ENCODE peak calls at places on chromosomes 2 and 18, in five cellular contexts. U is spleen; L is H1; Y is naive thymus-derived CD4-positive, alpha-beta T cell; X is keratinocyte. I is an unnamed sample. For H3K4me1 and H3K36me3, the result is how much of the 10 kb centered on the place peaks cover.

GRCh38 chr2:153487482-153487881 is 8.9 kb upstream of the RPRM start:
- DNase-seq in U (no peak), L (no peak), Y (no peak), X (no peak), I (no peak)

GRCh38 chr18:37563810-37564511 is 1.6 kb downstream of the CELF4 start:
- DNase-seq in U (peak), L (no peak), Y (no peak), X (no peak), I (no peak)

GRCh38 chr18:24212939-24213338 is 74.1 kb downstream of the CABYR start:
- DNase-seq in U (no peak), L (no peak), Y (no peak), X (peak), I (no peak)

GRCh38 chr2:227322530-227323190 is 2.4 kb upstream of the MFF start:
- DNase-seq in U (no peak), L (no peak), Y (no peak), X (no peak), I (no peak)

GRCh38 chr2:95539290-95539689 is 52.5 kb upstream of the TRIM43 start:
- DNase-seq in U (no peak), L (no peak), Y (no peak), X (no peak), I (no peak)

GRCh38 chr2:231597014-231597611 is 4.4 kb downstream of the TEX44 start:
- DNase-seq in U (no peak), L (no peak), Y (no peak), X (no peak), I (peak)

GRCh38 chr18:13611616-13612110 is 114.7 kb downstream of the FAM210A start:
- DNase-seq in U (peak), L (no peak), Y (no peak), X (no peak), I (peak)

GRCh38 chr2:140759431-140760156 is 1371.2 kb downstream of the LRP1B start:
- DNase-seq in U (no peak), L (no peak), Y (no peak), X (no peak), I (no peak)

GRCh38 chr18:35635171-35635570 is 53.6 kb downstream of the GALNT1 start:
- DNase-seq in U (no peak), L (no peak), Y (no peak), X (peak), I (no peak)

GRCh38 chr2:72924353-72925240 is 7.3 kb downstream of the EMX1 start:
- DNase-seq in U (peak), L (no peak), Y (no peak), X (no peak), I (no peak)

GRCh38 chr2:69200107-69200520 is 186.9 kb downstream of the GFPT1 start:
- DNase-seq in U (no peak), L (no peak), Y (no peak), X (no peak), I (peak)

GRCh38 chr2:55232863-55233657 is 572 bp downstream of the RPS27A start:
- DNase-seq in U (peak), L (no peak), Y (peak), X (no peak), I (peak)

GRCh38 chr2:3311601-3312000 is 66.0 kb downstream of the EIPR1 start:
- DNase-seq in U (peak), L (no peak), Y (no peak), X (no peak), I (no peak)

GRCh38 chr2:208565690-208566421 is 159.3 kb downstream of the PTH2R start:
- DNase-seq in U (no peak), L (no peak), Y (no peak), X (no peak), I (no peak)

GRCh38 chr2:168118733-168119518 is 128.5 kb downstream of the STK39 start:
- DNase-seq in U (no peak), L (no peak), Y (no peak), X (no peak), I (peak)

GRCh38 chr2:191189112-191189635 is 38.4 kb upstream of the STAT4 start:
- DNase-seq in U (no peak), L (no peak), Y (no peak), X (no peak), I (no peak)

GRCh38 chr2:133568172-133568571 is at the start of gene NCKAP5:
- DNase-seq in U (no peak), L (no peak), Y (no peak), X (no peak), I (peak)

GRCh38 chr2:173151671-173152398 is 76.2 kb downstream of the MAP3K20 start:
- DNase-seq in U (no peak), L (no peak), Y (no peak), X (peak), I (no peak)

GRCh38 chr2:73232471-73233153 is 427 bp downstream of the PRADC1 start:
- DNase-seq in U (no peak), L (no peak), Y (no peak), X (no peak), I (peak)

GRCh38 chr18:7946724-7947377 is 379.7 kb downstream of the PTPRM start:
- DNase-seq in U (no peak), L (no peak), Y (no peak), X (no peak), I (peak)

GRCh38 chr2:229818230-229818629 is 103.6 kb downstream of the TRIP12 start:
- DNase-seq in U (no peak), L (no peak), Y (no peak), X (no peak), I (no peak)

GRCh38 chr2:204491528-204491927 is 53.7 kb upstream of the PARD3B start:
- DNase-seq in U (no peak), L (no peak), Y (no peak), X (peak), I (no peak)

GRCh38 chr18:63445067-63445466 is 22.8 kb upstream of the VPS4B start:
- DNase-seq in U (no peak), L (no peak), Y (no peak), X (no peak), I (no peak)

GRCh38 chr2:64904405-64905329 is 84.5 kb upstream of the SLC1A4 start:
- DNase-seq in U (no peak), L (no peak), Y (no peak), X (no peak), I (no peak)

GRCh38 chr2:123366438-123366837 is 658.6 kb upstream of the CNTNAP5 start:
- DNase-seq in U (no peak), L (no peak), Y (no peak), X (no peak), I (no peak)

GRCh38 chr2:121286506-121286905 is 1.5 kb upstream of the TFCP2L1 start:
- DNase-seq in U (no peak), L (no peak), Y (no peak), X (no peak), I (no peak)

DNA sequence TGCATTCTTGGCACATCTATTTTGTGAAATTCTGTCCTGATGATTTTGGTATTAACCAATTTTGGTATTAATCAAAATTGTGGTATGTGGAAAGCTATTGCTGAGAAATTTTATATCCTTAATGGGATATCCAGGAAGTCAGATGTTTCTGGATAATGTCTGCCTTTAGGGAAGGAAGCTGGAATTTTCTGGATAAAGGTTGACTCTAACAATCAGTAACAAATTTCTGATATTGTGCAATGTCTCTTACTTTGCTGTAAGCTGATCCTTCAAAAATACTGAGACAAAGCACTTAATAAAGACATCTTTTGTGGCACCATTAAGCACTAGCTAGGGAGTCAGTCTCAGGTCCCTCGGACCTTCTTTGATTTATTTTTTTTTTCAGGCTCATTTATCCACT is 100.8 kb upstream of the UGP2 start:
- DNase-seq in U (no peak), L (no peak), Y (no peak), X (no peak), I (no peak)
- H3K4me1 ChIP-seq in U (under half), L (under half), Y (under half), X (under half), I (under half)

GRCh38 chr2:74953796-74954499 is 4.5 kb upstream of the POLE4 start:
- DNase-seq in U (no peak), L (no peak), Y (no peak), X (no peak), I (no peak)

GRCh38 chr2:74957886-74958276 is 562 bp upstream of the POLE4 start:
- DNase-seq in U (no peak), L (no peak), Y (no peak), X (no peak), I (no peak)

GRCh38 chr2:74954500-74954874 is 4.0 kb upstream of the POLE4 start:
- DNase-seq in U (no peak), L (no peak), Y (no peak), X (no peak), I (no peak)

GRCh38 chr2:74958277-74959105 is at the start of gene POLE4:
- DNase-seq in U (peak), L (peak), Y (peak), X (peak), I (peak)

DNA sequence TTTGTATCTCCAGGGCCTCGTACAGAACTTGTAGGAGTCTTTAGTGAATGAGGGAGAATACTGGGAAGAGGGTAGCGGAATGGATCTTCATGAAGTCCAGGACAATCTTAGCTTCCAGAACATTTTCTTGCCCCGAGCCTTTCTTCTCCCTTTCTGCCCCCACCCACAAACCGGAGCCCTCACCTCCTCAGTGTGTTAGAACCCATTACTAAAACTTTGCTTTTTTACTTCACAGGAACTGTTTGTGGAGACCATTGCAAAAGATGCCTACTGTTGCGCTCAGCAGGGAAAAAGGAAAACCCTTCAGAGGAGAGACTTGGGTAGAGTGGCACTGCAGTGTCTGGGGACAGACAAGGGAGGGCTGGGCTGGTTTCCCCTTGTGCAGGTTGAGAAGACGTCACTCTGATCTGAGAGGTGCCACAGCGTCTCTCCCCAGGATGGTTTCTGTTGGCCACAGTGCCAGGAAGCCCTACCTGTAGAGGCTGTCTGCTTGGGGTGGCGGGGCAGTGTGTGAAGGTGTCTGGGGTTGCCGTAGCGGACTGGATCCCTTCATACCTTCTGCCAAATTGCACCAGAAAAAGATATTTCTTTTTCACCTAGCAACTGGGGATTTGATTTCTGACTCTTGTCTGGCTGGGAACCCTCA is 786 bp downstream of the POLE4 start:
- DNase-seq in U (peak), L (no peak), Y (no peak), X (no peak), I (no peak)
- H3K4me3 ChIP-seq in U (peak), L (peak), Y (peak), X (peak), I (peak)

DNA sequence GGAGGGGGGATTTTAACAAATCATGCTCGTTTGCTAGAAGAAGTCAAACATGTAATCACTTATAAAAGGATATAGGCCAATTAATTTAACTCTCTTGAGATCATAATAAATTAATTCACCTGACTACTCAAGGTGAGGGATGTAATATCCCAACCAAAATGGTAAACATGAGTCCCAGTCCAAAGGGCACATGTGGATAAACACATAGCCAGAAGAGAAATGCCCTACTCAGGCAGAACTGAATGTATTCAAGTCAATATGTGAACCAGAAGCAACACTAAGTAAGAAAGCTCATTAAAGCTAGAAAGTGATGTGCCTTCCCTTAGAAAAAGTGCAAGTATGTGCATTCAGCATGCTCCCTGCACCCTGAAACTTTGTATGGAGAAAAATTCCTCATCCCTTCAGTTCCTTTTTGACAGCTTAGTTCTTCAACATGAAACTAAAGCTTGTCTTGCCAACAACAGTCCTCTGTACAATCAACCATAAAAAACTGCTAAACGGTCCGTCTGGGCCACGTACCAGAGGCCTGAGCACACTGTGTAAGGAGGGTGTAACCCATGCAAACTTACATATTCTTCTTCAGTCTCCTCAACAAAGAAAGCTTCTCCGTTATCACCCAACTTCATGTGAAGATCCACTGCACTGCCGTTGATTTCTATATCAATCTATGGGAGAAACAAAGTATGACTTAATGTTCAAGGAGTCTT is 58.9 kb downstream of the LPIN2 start:
- DNase-seq in U (no peak), L (no peak), Y (no peak), X (no peak), I (no peak)
- H3K36me3 ChIP-seq in U (under half), L (under half), Y (under half), X (under half), I (under half)

GRCh38 chr2:167005096-167005495 is 116.8 kb downstream of the XIRP2 start:
- DNase-seq in U (no peak), L (no peak), Y (no peak), X (no peak), I (no peak)
- H3K4me1 ChIP-seq in U (under half), L (under half), Y (under half), X (under half), I (under half)

DNA sequence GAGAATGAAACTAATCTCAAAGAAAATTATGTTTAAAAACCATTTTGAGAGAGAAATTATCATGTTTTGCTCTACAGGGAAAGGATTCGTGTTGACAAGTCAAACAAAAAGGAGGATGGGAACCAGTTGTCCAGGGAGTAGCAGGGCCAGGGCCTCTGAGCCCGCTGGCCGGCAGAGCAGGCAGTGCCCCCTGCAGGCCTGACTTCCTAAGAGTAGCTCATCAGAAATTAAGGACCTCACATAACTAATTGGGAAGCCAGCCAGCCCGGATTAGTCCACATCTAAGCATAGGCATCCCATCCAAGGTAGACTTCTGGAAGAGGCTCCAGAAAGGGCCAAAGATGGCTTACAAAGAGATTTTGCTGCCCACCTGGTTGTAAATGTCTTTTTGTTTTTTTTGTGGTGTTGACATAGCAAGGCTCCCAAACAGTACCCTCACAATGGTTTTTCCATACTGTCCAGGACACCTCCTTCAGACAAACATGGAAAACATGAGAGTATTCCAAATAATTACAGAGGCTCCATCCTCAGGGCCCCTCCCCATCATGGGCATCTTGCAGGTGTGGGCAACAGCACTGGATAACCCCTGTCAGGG is 241.2 kb upstream of the TANK start:
- DNase-seq in U (peak), L (peak), Y (peak), X (no peak), I (peak)
- H3K4me3 ChIP-seq in U (no peak), L (no peak), Y (no peak), X (no peak), I (no peak)

GRCh38 chr2:88591684-88592083 is 35.6 kb downstream of the EIF2AK3 start:
- DNase-seq in U (no peak), L (no peak), Y (no peak), X (no peak), I (no peak)

GRCh38 chr2:88585969-88586368 is 41.3 kb downstream of the EIF2AK3 start:
- DNase-seq in U (no peak), L (no peak), Y (no peak), X (no peak), I (no peak)

GRCh38 chr2:88596141-88596830 is 31.0 kb downstream of the EIF2AK3 start:
- DNase-seq in U (no peak), L (no peak), Y (no peak), X (no peak), I (no peak)

DNA sequence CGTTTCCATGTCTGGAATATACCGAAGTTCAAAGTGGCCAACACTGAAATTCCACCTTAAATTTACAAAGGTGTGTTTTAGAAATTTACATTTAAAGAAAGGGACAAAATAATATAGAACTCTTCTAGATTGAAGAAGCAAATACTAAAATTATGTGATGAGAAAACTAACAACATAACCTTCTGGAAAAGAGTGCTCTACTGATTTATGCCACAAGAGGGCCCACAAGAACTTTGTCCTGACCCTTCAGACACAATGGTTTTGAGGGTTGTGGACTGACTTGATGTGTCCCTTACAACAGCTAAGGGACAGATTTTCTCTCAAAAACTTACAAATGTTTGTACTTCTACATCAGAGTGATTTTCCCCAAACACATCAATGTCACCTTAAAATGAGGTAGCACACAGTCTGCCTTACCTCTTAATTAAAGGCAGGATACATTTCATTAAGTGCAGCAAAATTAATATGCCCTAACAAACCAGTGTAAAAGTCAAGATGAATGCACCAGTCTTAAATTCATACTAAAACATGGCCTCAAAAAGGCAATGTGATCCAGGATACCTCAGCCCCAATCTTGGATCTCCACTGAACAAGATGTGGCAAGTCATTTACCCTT is 36.2 kb downstream of the EIF2AK3 start:
- DNase-seq in U (no peak), L (no peak), Y (peak), X (peak), I (peak)
- H3K36me3 ChIP-seq in U (under half), L (under half), Y (under half), X (under half), I (under half)

GRCh38 chr18:79522451-79523220 is 126.9 kb downstream of the NFATC1 start:
- DNase-seq in U (peak), L (no peak), Y (peak), X (no peak), I (peak)

GRCh38 chr18:79520473-79521390 is 125.0 kb downstream of the NFATC1 start:
- DNase-seq in U (no peak), L (no peak), Y (no peak), X (no peak), I (no peak)

GRCh38 chr18:79519751-79520472 is 124.2 kb downstream of the NFATC1 start:
- DNase-seq in U (peak), L (no peak), Y (no peak), X (no peak), I (peak)

GRCh38 chr18:79523221-79523737 is 127.5 kb downstream of the NFATC1 start:
- DNase-seq in U (peak), L (no peak), Y (peak), X (no peak), I (peak)

GRCh38 chr18:79521806-79522205 is 126.1 kb downstream of the NFATC1 start:
- DNase-seq in U (no peak), L (no peak), Y (peak), X (no peak), I (peak)
- H3K4me1 ChIP-seq in U (under half), L (under half), Y (half or more), X (under half), I (under half)

I was measured in testis.